ENCODE peak calls at places on chromosomes 13 and 19, in seven cellular contexts. U is endodermal cell, H is colonic mucosa, W is SK-N-SH, S is K562, Q is mammary epithelial cell, Y is NT2/D1. B is an unnamed sample.

GRCh38 chr19:55678121-55678671 is 3.2 kb downstream of the EPN1 start:
- DNase-seq in U (no peak), H (no peak), W (no peak), S (no peak), Q (no peak), Y (no peak), B (no peak)

GRCh38 chr13:98279473-98280175 is 102.6 kb upstream of the RNF113B start:
- DNase-seq in U (peak), H (no peak), W (peak), S (no peak), Q (no peak), Y (no peak), B (no peak)

GRCh38 chr13:113796948-113797676 is 38.1 kb downstream of the TMEM255B start:
- DNase-seq in U (peak), H (no peak), W (no peak), S (no peak), Q (no peak), Y (no peak), B (no peak)

GRCh38 chr13:30576528-30576927 is 41.2 kb upstream of the USPL1 start:
- DNase-seq in U (no peak), H (no peak), W (no peak), S (no peak), Q (peak), Y (no peak), B (no peak)

GRCh38 chr19:55261671-55262126 is 2.9 kb upstream of the PPP6R1 start:
- DNase-seq in U (peak), H (no peak), W (peak), S (no peak), Q (no peak), Y (no peak), B (no peak)

GRCh38 chr13:32031025-32031814 is at the start of gene FRY:
- DNase-seq in U (peak), H (peak), W (peak), S (no peak), Q (peak), Y (peak), B (no peak)

GRCh38 chr13:95100525-95101121 is 200.6 kb downstream of the ABCC4 start:
- DNase-seq in U (no peak), H (no peak), W (no peak), S (no peak), Q (peak), Y (no peak), B (no peak)

GRCh38 chr19:11237321-11237720 is 2.1 kb upstream of the ANGPTL8 start:
- DNase-seq in U (no peak), H (no peak), W (no peak), S (no peak), Q (no peak), Y (no peak), B (no peak)

GRCh38 chr19:31211088-31211487 is 138.1 kb downstream of the TSHZ3 start:
- DNase-seq in U (no peak), H (no peak), W (no peak), S (no peak), Q (no peak), Y (no peak), B (no peak)

GRCh38 chr13:46620029-46620428 is 67.1 kb downstream of the LRCH1 start:
- DNase-seq in U (no peak), H (no peak), W (no peak), S (no peak), Q (no peak), Y (no peak), B (no peak)

GRCh38 chr19:17249887-17250548 is 4.3 kb upstream of the NR2F6 start:
- DNase-seq in U (no peak), H (no peak), W (no peak), S (no peak), Q (peak), Y (no peak), B (no peak)

GRCh38 chr13:93086329-93086728 is 140.3 kb upstream of the GPC6 start:
- DNase-seq in U (no peak), H (no peak), W (no peak), S (no peak), Q (no peak), Y (no peak), B (no peak)

GRCh38 chr13:112106467-112107141 is 39.7 kb downstream of the SOX1 start:
- DNase-seq in U (peak), H (no peak), W (no peak), S (no peak), Q (no peak), Y (no peak), B (no peak)

GRCh38 chr13:98972627-98973026 is 5.2 kb downstream of the DOCK9 start:
- DNase-seq in U (no peak), H (no peak), W (no peak), S (no peak), Q (peak), Y (peak), B (no peak)

GRCh38 chr13:49821216-49821820 is 28.8 kb upstream of the KPNA3 start:
- DNase-seq in U (no peak), H (no peak), W (no peak), S (no peak), Q (no peak), Y (no peak), B (no peak)

GRCh38 chr13:98672947-98673545 is 79.4 kb downstream of the SLC15A1 start:
- DNase-seq in U (peak), H (peak), W (peak), S (peak), Q (peak), Y (peak), B (no peak)

GRCh38 chr13:41495044-41495443 is 37.7 kb downstream of the RGCC start:
- DNase-seq in U (no peak), H (no peak), W (no peak), S (no peak), Q (no peak), Y (no peak), B (no peak)

GRCh38 chr19:31451686-31452325 is 102.6 kb upstream of the TSHZ3 start:
- DNase-seq in U (no peak), H (no peak), W (no peak), S (no peak), Q (peak), Y (no peak), B (no peak)

GRCh38 chr19:15264061-15264932 is 32.0 kb upstream of the EPHX3 start:
- DNase-seq in U (peak), H (peak), W (peak), S (peak), Q (peak), Y (peak), B (no peak)

DNA sequence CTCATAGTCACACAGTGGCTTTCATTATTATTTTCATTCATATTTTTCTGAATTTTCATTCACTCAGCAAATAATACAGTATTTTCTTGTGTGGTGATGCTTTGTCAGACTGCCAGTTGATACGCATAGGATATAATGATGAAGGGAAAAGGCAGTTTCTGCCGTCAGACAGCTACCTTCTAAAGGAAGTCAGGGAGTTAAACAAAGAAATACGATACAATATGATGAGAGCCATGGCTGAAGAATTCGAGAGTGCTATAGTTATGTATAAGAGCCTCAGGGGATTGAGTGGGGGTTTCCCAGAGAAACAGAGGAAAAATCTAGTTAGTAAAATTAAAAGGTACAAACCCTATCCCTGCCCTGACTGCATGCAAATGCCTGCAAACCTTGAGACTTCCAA is 479.1 kb downstream of the OLFM4 start:
- DNase-seq in U (no peak), H (no peak), W (no peak), S (no peak), Q (no peak), Y (no peak), B (no peak)
- H3K9ac ChIP-seq in U (no peak), H (no peak), W (no peak), S (no peak), Q (no peak), Y (no peak), B (no peak)

DNA sequence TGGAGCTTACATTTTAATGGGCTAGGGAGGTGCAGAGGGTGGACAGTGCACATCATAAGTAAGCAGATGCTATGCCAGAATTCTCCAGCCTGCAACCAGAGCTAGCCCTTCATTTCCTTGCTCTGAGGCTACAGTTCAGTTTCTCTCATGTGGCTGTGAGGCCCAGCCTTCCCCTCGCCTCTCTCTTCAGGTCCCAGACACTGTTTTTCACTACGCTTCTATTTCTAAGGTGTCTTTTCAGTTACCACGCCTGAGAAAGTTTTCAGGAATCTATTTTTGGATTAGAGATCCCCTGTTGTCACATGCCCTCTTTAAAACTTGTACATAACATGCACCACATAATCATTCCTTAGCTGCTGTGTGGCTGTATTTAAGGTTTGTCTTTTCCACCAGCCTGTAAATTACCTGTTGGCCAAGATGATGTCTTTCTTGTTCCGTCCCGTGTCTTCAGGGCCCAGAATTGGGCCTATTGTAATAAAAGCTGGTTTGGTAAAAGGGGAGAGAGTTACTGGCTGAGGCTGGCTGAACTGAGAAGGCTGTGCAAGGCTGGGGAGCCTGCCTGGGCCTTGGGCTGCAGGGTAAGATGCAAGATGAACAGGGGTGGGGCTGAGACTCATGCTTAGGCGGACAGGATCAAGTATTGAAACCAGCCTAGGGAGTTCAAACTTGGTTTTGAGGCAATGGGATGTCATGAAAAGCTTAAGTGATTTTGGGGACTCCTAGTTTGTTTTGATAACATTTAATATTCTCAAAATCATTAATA is 142.1 kb downstream of the PCCA start:
- DNase-seq in U (peak), H (peak), W (no peak), S (no peak), Q (no peak), Y (no peak), B (no peak)
- H3K9ac ChIP-seq in U (no peak), H (no peak), W (no peak), S (no peak), Q (no peak), Y (no peak), B (no peak)

DNA sequence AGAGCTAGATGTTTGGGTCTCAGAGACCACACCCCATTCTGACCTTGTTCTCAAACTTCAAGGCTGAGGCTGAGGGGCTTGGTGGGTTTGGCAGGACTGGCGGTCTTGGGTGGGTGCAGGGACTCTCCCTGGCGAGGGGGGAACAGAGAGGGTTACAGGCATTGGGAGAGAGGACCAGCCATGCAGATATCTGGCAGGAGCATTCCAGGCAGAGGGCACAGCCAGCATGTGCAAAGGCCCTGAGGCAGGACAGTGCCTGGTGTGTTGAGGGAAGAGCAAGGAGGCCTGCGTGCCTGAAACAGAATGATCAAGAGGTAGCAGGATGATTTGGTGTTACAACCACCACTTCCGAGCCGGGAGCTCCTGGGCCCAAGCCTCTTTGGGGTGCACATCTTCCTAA is 27.4 kb downstream of the NFILZ start:
- DNase-seq in U (no peak), H (no peak), W (no peak), S (no peak), Q (no peak), Y (no peak), B (no peak)
- H3K9ac ChIP-seq in U (no peak), H (no peak), W (no peak), S (no peak), Q (no peak), Y (no peak), B (no peak)

DNA sequence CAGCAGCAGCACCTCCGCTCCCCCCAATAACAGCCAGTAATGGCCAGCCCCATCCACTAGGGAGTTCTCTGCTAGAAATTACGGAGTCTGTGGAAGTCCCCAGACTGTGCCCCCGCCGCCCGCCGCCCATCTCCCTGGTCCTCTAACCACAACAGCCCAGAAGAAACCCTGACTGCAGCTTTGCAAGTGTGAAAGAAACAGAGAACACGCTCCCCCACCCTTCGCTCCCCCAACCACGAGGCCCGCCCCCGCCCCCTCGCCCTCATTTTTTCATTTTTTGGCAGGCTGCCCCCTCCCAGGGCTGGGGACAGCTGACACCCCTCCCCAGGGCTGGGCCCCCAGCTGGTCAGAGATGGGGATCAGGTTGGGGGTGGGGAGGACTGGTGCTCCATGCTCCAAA is 29.6 kb upstream of the ASF1B start:
- DNase-seq in U (no peak), H (no peak), W (peak), S (no peak), Q (no peak), Y (no peak), B (no peak)
- H3K9ac ChIP-seq in U (no peak), H (no peak), W (no peak), S (no peak), Q (no peak), Y (no peak), B (no peak)

DNA sequence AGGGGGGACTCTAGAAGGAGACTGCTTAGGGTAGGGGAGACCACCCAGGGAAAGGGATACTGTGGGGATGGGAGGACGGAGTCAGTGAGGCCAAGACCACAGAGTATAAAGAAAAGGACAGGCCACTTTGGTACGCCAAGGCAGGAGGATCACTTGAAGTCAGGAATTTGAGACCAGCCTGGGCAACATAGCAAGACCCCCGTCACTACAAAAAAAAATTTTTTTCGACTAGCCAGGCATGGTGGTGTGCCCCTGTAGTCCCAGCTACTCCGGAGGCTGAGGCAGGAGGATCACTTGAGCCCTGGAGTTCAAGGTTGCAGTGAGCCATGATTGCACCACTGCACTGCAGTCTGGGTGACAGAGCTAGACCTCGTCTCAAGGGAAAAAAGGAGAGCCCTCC is 6.6 kb downstream of the IFNL3 start:
- DNase-seq in U (no peak), H (no peak), W (no peak), S (no peak), Q (no peak), Y (no peak), B (no peak)
- H3K9ac ChIP-seq in U (no peak), H (no peak), W (no peak), S (no peak), Q (no peak), Y (no peak), B (no peak)

DNA sequence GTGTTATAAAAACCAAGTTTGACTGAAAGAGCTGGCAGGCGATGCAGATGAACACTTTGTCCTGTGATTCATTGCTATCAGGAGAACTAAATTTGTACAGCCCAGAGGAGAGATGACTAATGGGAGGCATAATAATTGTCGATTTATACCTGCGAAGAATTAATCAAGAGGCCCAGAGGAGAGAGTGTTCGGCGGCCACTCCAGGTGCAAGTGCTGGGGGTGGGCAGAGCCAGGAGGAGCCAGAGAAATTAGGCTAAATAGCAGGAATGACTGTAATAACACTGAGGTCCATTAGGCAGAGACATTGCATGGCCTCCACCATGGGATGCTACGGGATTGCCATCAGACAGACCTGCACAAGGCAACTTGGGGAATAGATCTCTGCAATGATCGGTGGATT is 107.7 kb upstream of the UQCRFS1 start:
- DNase-seq in U (peak), H (no peak), W (no peak), S (no peak), Q (no peak), Y (no peak), B (no peak)
- H3K9ac ChIP-seq in U (no peak), H (no peak), W (no peak), S (no peak), Q (no peak), Y (no peak), B (no peak)